ENCODE peak calls at places on chromosome 1, in eight cellular contexts. P, T, Z, Q, O, E, V and N are unnamed samples.

GRCh38 chr1:12230549-12231275 is 882 bp downstream of the VPS13D start:
- DNase-seq in P (peak; percentile 64), T (no peak), Z (no peak), Q (peak; percentile 85), O (no peak), E (peak; percentile 86), V (peak; percentile 49), N (peak; percentile 50)

GRCh38 chr1:155166373-155167165 is 6.5 kb downstream of the KRTCAP2 start:
- DNase-seq in P (peak; percentile 82), T (peak; percentile 14), Z (no peak), Q (no peak), O (no peak), E (peak; percentile 83), V (no peak), N (no peak)

GRCh38 chr1:55038974-55039341 is 390 bp upstream of the PCSK9 start:
- DNase-seq in P (no peak), T (no peak), Z (no peak), Q (no peak), O (no peak), E (no peak), V (no peak), N (no peak)

GRCh38 chr1:180040034-180040433 is 85.4 kb downstream of the CEP350 start:
- DNase-seq in P (no peak), T (peak; percentile 55), Z (no peak), Q (no peak), O (peak; percentile 86), E (no peak), V (no peak), N (no peak)

GRCh38 chr1:65180977-65181376 is 33.0 kb downstream of the AK4 start:
- DNase-seq in P (no peak), T (no peak), Z (no peak), Q (no peak), O (no peak), E (no peak), V (no peak), N (no peak)

GRCh38 chr1:226691257-226691656 is 47.8 kb downstream of the ITPKB start:
- DNase-seq in P (no peak), T (no peak), Z (no peak), Q (no peak), O (no peak), E (no peak), V (peak; percentile 51), N (peak; percentile 56)

GRCh38 chr1:4963251-4963650 is 308.8 kb downstream of the AJAP1 start:
- DNase-seq in P (no peak), T (no peak), Z (no peak), Q (no peak), O (peak; percentile 6), E (no peak), V (no peak), N (no peak)

GRCh38 chr1:14738235-14738634 is 139.8 kb downstream of the KAZN start:
- DNase-seq in P (no peak), T (no peak), Z (no peak), Q (no peak), O (peak; percentile 54), E (no peak), V (no peak), N (no peak)

GRCh38 chr1:211892577-211892976 is 62.0 kb upstream of the LPGAT1 start:
- DNase-seq in P (no peak), T (no peak), Z (no peak), Q (no peak), O (no peak), E (no peak), V (no peak), N (no peak)

GRCh38 chr1:240004086-240004749 is 87.5 kb upstream of the FMN2 start:
- DNase-seq in P (peak; percentile 58), T (peak; percentile 28), Z (no peak), Q (no peak), O (peak; percentile 39), E (no peak), V (peak; percentile 27), N (peak; percentile 50)

GRCh38 chr1:77175230-77175844 is 43.9 kb downstream of the PIGK start:
- DNase-seq in P (no peak), T (peak; percentile 24), Z (no peak), Q (no peak), O (peak; percentile 58), E (no peak), V (no peak), N (no peak)

GRCh38 chr1:15158506-15159165 is 5.1 kb downstream of the TMEM51 start:
- DNase-seq in P (no peak), T (peak; percentile 73), Z (no peak), Q (no peak), O (peak; percentile 86), E (no peak), V (no peak), N (no peak)

GRCh38 chr1:149917590-149918144 is at the start of gene SV2A:
- DNase-seq in P (peak; percentile 72), T (peak; percentile 77), Z (no peak), Q (no peak), O (peak; percentile 69), E (no peak), V (peak; percentile 50), N (no peak)

GRCh38 chr1:36134805-36135339 is 9.8 kb upstream of the COL8A2 start:
- DNase-seq in P (peak; percentile 90), T (peak; percentile 66), Z (no peak), Q (no peak), O (peak; percentile 58), E (no peak), V (peak; percentile 79), N (peak; percentile 77)

GRCh38 chr1:204623365-204623893 is 62.1 kb downstream of the LRRN2 start:
- DNase-seq in P (no peak), T (peak; percentile 69), Z (no peak), Q (peak; percentile 46), O (peak; percentile 76), E (no peak), V (no peak), N (no peak)

GRCh38 chr1:82059931-82060330 is 259.2 kb downstream of the ADGRL2 start:
- DNase-seq in P (no peak), T (peak; percentile 12), Z (no peak), Q (no peak), O (no peak), E (no peak), V (no peak), N (no peak)

GRCh38 chr1:172827841-172828240 is 168.9 kb downstream of the FASLG start:
- DNase-seq in P (no peak), T (no peak), Z (no peak), Q (no peak), O (no peak), E (no peak), V (no peak), N (no peak)

GRCh38 chr1:212683357-212683722 is 16.3 kb downstream of the BATF3 start:
- DNase-seq in P (no peak), T (no peak), Z (no peak), Q (no peak), O (no peak), E (peak; percentile 55), V (peak; percentile 82), N (peak; percentile 77)

GRCh38 chr1:19863804-19864203 is 18.4 kb upstream of the OTUD3 start:
- DNase-seq in P (no peak), T (peak; percentile 78), Z (no peak), Q (no peak), O (peak; percentile 66), E (no peak), V (no peak), N (no peak)

GRCh38 chr1:203520315-203520714 is 26.4 kb downstream of the OPTC start:
- DNase-seq in P (no peak), T (peak; percentile 58), Z (no peak), Q (no peak), O (peak; percentile 70), E (no peak), V (no peak), N (no peak)

DNA sequence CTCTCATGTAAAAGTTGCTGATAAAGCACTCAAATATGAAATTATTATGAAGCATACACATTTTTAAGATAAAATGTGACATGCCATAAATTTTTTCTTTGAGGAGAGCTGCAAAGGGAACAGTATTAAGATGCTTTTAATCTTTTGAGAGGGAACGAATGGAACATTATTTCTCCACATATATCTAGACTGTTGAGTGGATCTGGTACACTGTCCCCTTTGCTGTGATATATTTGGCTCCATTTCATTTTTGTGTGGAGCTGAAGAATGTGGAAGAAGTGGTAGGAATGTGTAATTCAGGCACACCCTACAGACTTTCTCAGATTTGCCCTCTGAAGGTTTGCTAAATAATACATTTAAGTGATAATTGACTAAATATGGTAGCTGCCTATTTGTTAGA is 31.7 kb downstream of the PGM1 start:
- DNase-seq in P (no peak), T (peak; percentile 20), Z (no peak), Q (no peak), O (no peak), E (no peak), V (no peak), N (no peak)
- TF ChIP-seq CTCF in P (no peak), T (peak; percentile 6), Z (peak; percentile 55), Q (no peak), O (peak; percentile 20), E (peak; percentile 21), V (no peak), N (no peak)

GRCh38 chr1:42816600-42817439 is at the start of the genes ERMAP and SVBP:
- DNase-seq in P (peak; percentile 98), T (peak; percentile 85), Z (peak; percentile 98), Q (peak; percentile 96), O (peak; percentile 73), E (peak; percentile 96), V (peak; percentile 98), N (peak; percentile 98)
- TF ChIP-seq CTCF in P (no peak), T (no peak), Z (no peak), Q (no peak), O (no peak), E (peak; percentile 3), V (no peak), N (no peak)

DNA sequence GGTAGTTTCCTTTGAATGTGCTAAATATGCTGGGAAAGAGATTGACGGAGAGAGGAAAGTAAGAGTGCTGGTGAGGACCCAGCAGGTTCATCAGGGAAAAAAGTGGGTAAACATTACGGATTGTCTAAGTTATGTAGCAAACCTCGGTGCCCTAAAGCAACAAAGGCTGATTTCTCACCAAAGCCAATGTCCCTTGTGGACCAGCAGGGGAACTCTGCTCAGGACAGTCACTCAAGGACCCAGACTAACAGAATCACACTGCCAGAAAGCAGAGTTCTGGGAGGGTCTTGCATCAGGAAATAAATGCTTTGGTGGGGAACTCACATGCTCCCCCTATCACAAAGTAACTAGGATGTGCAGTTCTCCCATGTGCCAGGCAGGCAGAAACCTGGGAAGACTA is 1.7 kb upstream of the IKBKE start:
- DNase-seq in P (no peak), T (no peak), Z (no peak), Q (no peak), O (no peak), E (no peak), V (no peak), N (no peak)
- TF ChIP-seq CTCF in P (peak; percentile 12), T (no peak), Z (peak; percentile 28), Q (no peak), O (no peak), E (no peak), V (no peak), N (no peak)

DNA sequence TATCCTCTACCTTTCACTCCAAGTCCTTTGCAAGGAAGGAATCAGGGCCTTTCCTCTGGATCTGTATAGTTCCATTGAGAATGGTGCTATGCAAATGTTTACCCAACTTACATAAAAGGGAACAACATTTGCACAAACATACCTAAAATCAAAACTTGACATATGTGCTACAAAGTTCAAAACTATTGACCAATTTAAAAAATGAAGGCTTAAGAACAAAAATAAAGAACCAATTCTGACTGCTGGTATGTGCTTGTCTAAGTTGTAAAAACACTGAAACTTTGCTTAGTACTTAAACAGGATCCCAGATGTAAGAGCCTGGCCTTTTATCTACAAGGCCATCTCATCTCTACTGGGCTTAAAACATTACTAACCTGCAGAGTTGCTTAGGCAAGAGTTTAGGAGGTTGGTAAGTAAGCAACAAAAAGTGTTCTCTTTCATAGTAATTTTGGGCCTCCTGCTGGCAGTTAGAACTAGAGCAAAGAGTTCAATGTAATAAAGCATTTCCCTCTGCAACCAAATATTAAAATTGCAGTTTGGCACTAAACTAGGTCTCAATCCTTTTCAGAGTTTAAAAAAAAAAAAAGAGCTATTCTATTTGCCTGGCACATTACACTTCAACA is 2.0 kb downstream of the SCMH1 start:
- DNase-seq in P (no peak), T (peak; percentile 78), Z (no peak), Q (no peak), O (peak; percentile 71), E (no peak), V (no peak), N (peak; percentile 44)
- TF ChIP-seq CTCF in P (no peak), T (peak; percentile 42), Z (peak; percentile 53), Q (no peak), O (peak; percentile 57), E (no peak), V (peak; percentile 30), N (peak; percentile 35)